ENCODE peak calls at places on chromosome 2, in seven cellular contexts. One of them, this sample, is unnamed.
A peak's percentile ranks its signal among the peaks of the same experiment; 100 is the strongest.

GRCh38 chr2:181058378-181059269 is 78.2 kb downstream of the UBE2E3 start:
- DNase-seq in stimulated activated CD8-positive, alpha-beta memory T cell treated with anti-CD3 and anti-CD28 coated beads, Interleukin-4, amount 100 ng/mL, for 4 hours: no peak
- DNase-seq in stimulated activated CD4-positive, alpha-beta T cell treated with anti-CD3 and anti-CD28 coated beads, TNF-alpha, amount 100 ng/mL, for 1 hour: no peak
- DNase-seq in NCI-H2171: no peak
- DNase-seq in left cardiac atrium: no peak
- DNase-seq in NCI-H748 treated with DMSO at 0.1 percent for 48 hours: peak; percentile 69
- DNase-seq in GM03348: no peak
- DNase-seq in this sample: no peak

GRCh38 chr2:155633887-155634570 is 698.5 kb downstream of the NR4A2 start:
- DNase-seq in GM03348: no peak
- DNase-seq in stimulated activated CD4-positive, alpha-beta T cell treated with anti-CD3 and anti-CD28 coated beads, TNF-alpha, amount 100 ng/mL, for 1 hour: no peak
- DNase-seq in left cardiac atrium: no peak
- DNase-seq in NCI-H748 treated with DMSO at 0.1 percent for 48 hours: no peak
- DNase-seq in NCI-H2171: no peak
- DNase-seq in stimulated activated CD8-positive, alpha-beta memory T cell treated with anti-CD3 and anti-CD28 coated beads, Interleukin-4, amount 100 ng/mL, for 4 hours: no peak
- DNase-seq in this sample: no peak

GRCh38 chr2:45554073-45554742 is 56.9 kb downstream of the SRBD1 start:
- DNase-seq in NCI-H748 treated with DMSO at 0.1 percent for 48 hours: no peak
- DNase-seq in stimulated activated CD8-positive, alpha-beta memory T cell treated with anti-CD3 and anti-CD28 coated beads, Interleukin-4, amount 100 ng/mL, for 4 hours: no peak
- DNase-seq in NCI-H2171: no peak
- DNase-seq in GM03348: peak; percentile 7
- DNase-seq in stimulated activated CD4-positive, alpha-beta T cell treated with anti-CD3 and anti-CD28 coated beads, TNF-alpha, amount 100 ng/mL, for 1 hour: no peak
- DNase-seq in left cardiac atrium: no peak
- DNase-seq in this sample: no peak

GRCh38 chr2:49837894-49838293 is 683.6 kb upstream of the FSHR start:
- DNase-seq in NCI-H748 treated with DMSO at 0.1 percent for 48 hours: no peak
- DNase-seq in NCI-H2171: no peak
- DNase-seq in stimulated activated CD8-positive, alpha-beta memory T cell treated with anti-CD3 and anti-CD28 coated beads, Interleukin-4, amount 100 ng/mL, for 4 hours: no peak
- DNase-seq in left cardiac atrium: no peak
- DNase-seq in stimulated activated CD4-positive, alpha-beta T cell treated with anti-CD3 and anti-CD28 coated beads, TNF-alpha, amount 100 ng/mL, for 1 hour: no peak
- DNase-seq in GM03348: no peak
- DNase-seq in this sample: no peak

GRCh38 chr2:24930768-24931167 is 10.7 kb upstream of the ADCY3 start:
- DNase-seq in NCI-H2171: no peak
- DNase-seq in GM03348: peak; percentile 46
- DNase-seq in NCI-H748 treated with DMSO at 0.1 percent for 48 hours: no peak
- DNase-seq in stimulated activated CD4-positive, alpha-beta T cell treated with anti-CD3 and anti-CD28 coated beads, TNF-alpha, amount 100 ng/mL, for 1 hour: no peak
- DNase-seq in left cardiac atrium: no peak
- DNase-seq in stimulated activated CD8-positive, alpha-beta memory T cell treated with anti-CD3 and anti-CD28 coated beads, Interleukin-4, amount 100 ng/mL, for 4 hours: no peak
- DNase-seq in this sample: no peak

GRCh38 chr2:150156415-150156814 is 331.1 kb downstream of the RND3 start:
- DNase-seq in NCI-H748 treated with DMSO at 0.1 percent for 48 hours: no peak
- DNase-seq in left cardiac atrium: no peak
- DNase-seq in GM03348: no peak
- DNase-seq in stimulated activated CD8-positive, alpha-beta memory T cell treated with anti-CD3 and anti-CD28 coated beads, Interleukin-4, amount 100 ng/mL, for 4 hours: no peak
- DNase-seq in NCI-H2171: no peak
- DNase-seq in stimulated activated CD4-positive, alpha-beta T cell treated with anti-CD3 and anti-CD28 coated beads, TNF-alpha, amount 100 ng/mL, for 1 hour: no peak
- DNase-seq in this sample: no peak

GRCh38 chr2:172215172-172215935 is 112.7 kb upstream of the DLX2 start:
- DNase-seq in NCI-H2171: no peak
- DNase-seq in stimulated activated CD8-positive, alpha-beta memory T cell treated with anti-CD3 and anti-CD28 coated beads, Interleukin-4, amount 100 ng/mL, for 4 hours: no peak
- DNase-seq in left cardiac atrium: peak; percentile 33
- DNase-seq in stimulated activated CD4-positive, alpha-beta T cell treated with anti-CD3 and anti-CD28 coated beads, TNF-alpha, amount 100 ng/mL, for 1 hour: no peak
- DNase-seq in GM03348: peak; percentile 11
- DNase-seq in NCI-H748 treated with DMSO at 0.1 percent for 48 hours: no peak
- DNase-seq in this sample: no peak

GRCh38 chr2:188609321-188610049 is 317.8 kb downstream of the GULP1 start:
- DNase-seq in stimulated activated CD4-positive, alpha-beta T cell treated with anti-CD3 and anti-CD28 coated beads, TNF-alpha, amount 100 ng/mL, for 1 hour: no peak
- DNase-seq in NCI-H2171: no peak
- DNase-seq in GM03348: no peak
- DNase-seq in left cardiac atrium: no peak
- DNase-seq in stimulated activated CD8-positive, alpha-beta memory T cell treated with anti-CD3 and anti-CD28 coated beads, Interleukin-4, amount 100 ng/mL, for 4 hours: no peak
- DNase-seq in NCI-H748 treated with DMSO at 0.1 percent for 48 hours: no peak
- DNase-seq in this sample: no peak

GRCh38 chr2:164953279-164953678 is 2.0 kb downstream of the SLC38A11 start:
- DNase-seq in GM03348: no peak
- DNase-seq in left cardiac atrium: no peak
- DNase-seq in NCI-H2171: no peak
- DNase-seq in stimulated activated CD4-positive, alpha-beta T cell treated with anti-CD3 and anti-CD28 coated beads, TNF-alpha, amount 100 ng/mL, for 1 hour: no peak
- DNase-seq in stimulated activated CD8-positive, alpha-beta memory T cell treated with anti-CD3 and anti-CD28 coated beads, Interleukin-4, amount 100 ng/mL, for 4 hours: no peak
- DNase-seq in NCI-H748 treated with DMSO at 0.1 percent for 48 hours: no peak
- DNase-seq in this sample: no peak

This sample was measured in ureter.